ENCODE peak calls at places on chromosome 7, in eight cellular contexts. O, R, N, D, J, H, I and Q are unnamed samples.

GRCh38 chr7:1883031-1883761 is 213.1 kb downstream of the ELFN1 start:
- DNase-seq in N (no peak), H (no peak), O (no peak), D (peak), J (no peak), R (peak), I (no peak), Q (peak)

GRCh38 chr7:85023066-85023687 is 163.7 kb downstream of the SEMA3D start:
- DNase-seq in O (no peak), D (peak), H (no peak), J (no peak), I (peak), N (no peak), R (no peak), Q (peak)

GRCh38 chr7:30437823-30438574 is 40.6 kb downstream of the NOD1 start:
- DNase-seq in J (no peak), D (no peak), H (no peak), I (no peak), N (no peak), R (no peak), O (no peak), Q (no peak)

GRCh38 chr7:122726881-122727280 is 24.2 kb upstream of the RNF148 start:
- DNase-seq in D (no peak), I (no peak), J (no peak), O (no peak), R (no peak), H (no peak), N (no peak), Q (no peak)

GRCh38 chr7:74030861-74031260 is 2.9 kb downstream of the ELN start:
- DNase-seq in J (no peak), O (no peak), H (no peak), R (no peak), N (no peak), D (no peak), I (no peak), Q (no peak)

GRCh38 chr7:107564553-107565298 is 955 bp downstream of the DUS4L start:
- DNase-seq in R (no peak), O (no peak), N (no peak), I (peak), H (no peak), D (peak), J (no peak), Q (peak)

GRCh38 chr7:155289107-155289506 is 8.6 kb upstream of the INSIG1 start:
- DNase-seq in J (no peak), D (no peak), H (no peak), N (no peak), R (peak), I (no peak), O (no peak), Q (no peak)

GRCh38 chr7:106987777-106988176 is 56.7 kb upstream of the PRKAR2B start:
- DNase-seq in I (no peak), N (no peak), J (no peak), O (no peak), R (no peak), D (no peak), H (no peak), Q (no peak)

GRCh38 chr7:50303082-50303893 is 1.2 kb upstream of the IKZF1 start:
- DNase-seq in H (no peak), D (no peak), J (no peak), I (peak), O (no peak), R (no peak), N (no peak), Q (no peak)

GRCh38 chr7:2063562-2064360 is 169.0 kb downstream of the MAD1L1 start:
- DNase-seq in I (no peak), O (no peak), N (peak), J (no peak), H (no peak), D (no peak), R (peak), Q (peak)

GRCh38 chr7:158428842-158429753 is 158.5 kb downstream of the PTPRN2 start:
- DNase-seq in H (no peak), I (no peak), R (no peak), O (no peak), N (no peak), D (no peak), J (no peak), Q (no peak)

GRCh38 chr7:93551063-93551895 is 23.2 kb downstream of the CALCR start:
- DNase-seq in O (no peak), I (peak), N (no peak), R (no peak), H (no peak), D (peak), J (no peak), Q (peak)

GRCh38 chr7:154912921-154913644 is 89.8 kb downstream of the PAXIP1 start:
- DNase-seq in O (no peak), N (no peak), R (no peak), J (no peak), H (no peak), I (no peak), D (no peak), Q (no peak)

GRCh38 chr7:158309844-158310763 is 277.5 kb downstream of the PTPRN2 start:
- DNase-seq in J (no peak), O (no peak), D (no peak), R (no peak), I (no peak), H (no peak), N (no peak), Q (no peak)

GRCh38 chr7:157279973-157280841 is 56.6 kb upstream of the DNAJB6 start:
- DNase-seq in D (no peak), J (no peak), I (peak), N (no peak), O (no peak), H (no peak), R (no peak), Q (no peak)

GRCh38 chr7:22193361-22194016 is 163.5 kb downstream of the RAPGEF5 start:
- DNase-seq in N (peak), O (no peak), D (peak), R (peak), I (no peak), H (no peak), J (no peak), Q (no peak)

GRCh38 chr7:117010375-117011133 is 57.3 kb downstream of the ST7 start:
- DNase-seq in H (no peak), I (no peak), J (no peak), N (no peak), O (no peak), D (no peak), R (no peak), Q (no peak)

GRCh38 chr7:45983720-45984032 is 62.6 kb upstream of the IGFBP3 start:
- DNase-seq in J (no peak), I (no peak), D (no peak), N (no peak), R (no peak), O (no peak), H (no peak), Q (no peak)

GRCh38 chr7:98133621-98134266 is 27.1 kb downstream of the LMTK2 start:
- DNase-seq in H (no peak), I (no peak), O (no peak), N (no peak), D (peak), R (no peak), J (no peak), Q (peak)

GRCh38 chr7:18087031-18087686 is 59.5 kb upstream of the PRPS1L1 start:
- DNase-seq in N (no peak), O (no peak), H (no peak), J (no peak), I (peak), R (peak), D (no peak), Q (no peak)

GRCh38 chr7:159040912-159041711 is 103.6 kb downstream of the VIPR2 start:
- DNase-seq in H (no peak), D (no peak), O (no peak), I (no peak), N (no peak), J (no peak), R (peak), Q (no peak)

GRCh38 chr7:115850774-115851173 is 179.8 kb downstream of the TFEC start:
- DNase-seq in R (no peak), I (no peak), N (no peak), D (no peak), O (no peak), J (no peak), H (no peak), Q (no peak)

GRCh38 chr7:11858668-11859302 is 26.8 kb upstream of the THSD7A start:
- DNase-seq in H (no peak), D (no peak), R (no peak), I (peak), N (no peak), O (no peak), J (no peak), Q (no peak)

GRCh38 chr7:76356823-76357222 is 2.0 kb downstream of the YWHAG start:
- DNase-seq in D (peak), H (no peak), R (no peak), N (no peak), J (no peak), O (peak), I (peak), Q (no peak)

GRCh38 chr7:13988765-13989137 is 715 bp downstream of the ETV1 start:
- DNase-seq in J (no peak), R (peak), H (no peak), O (no peak), D (no peak), I (peak), N (no peak), Q (no peak)

GRCh38 chr7:137920637-137921473 is 74.1 kb upstream of the DGKI start:
- DNase-seq in R (no peak), H (no peak), N (no peak), O (no peak), I (no peak), J (no peak), D (no peak), Q (no peak)

GRCh38 chr7:37973915-37974314 is 53.5 kb downstream of the EPDR1 start:
- DNase-seq in I (no peak), J (no peak), D (no peak), R (no peak), O (no peak), H (no peak), N (no peak), Q (no peak)

GRCh38 chr7:25255603-25256320 is 27.5 kb upstream of the NPVF start:
- DNase-seq in H (no peak), N (no peak), J (no peak), D (no peak), R (no peak), O (no peak), I (no peak), Q (no peak)

GRCh38 chr7:32378991-32379390 is 111.2 kb downstream of the LSM5 start:
- DNase-seq in R (no peak), I (peak), D (no peak), O (no peak), H (no peak), J (no peak), N (no peak), Q (no peak)

GRCh38 chr7:84677386-84677785 is 482.8 kb upstream of the SEMA3A start:
- DNase-seq in J (no peak), D (no peak), H (no peak), I (no peak), N (no peak), O (peak), R (no peak), Q (no peak)

GRCh38 chr7:130385600-130386066 is 5.3 kb downstream of the CPA1 start:
- DNase-seq in D (no peak), N (no peak), O (peak), R (no peak), H (no peak), J (no peak), I (no peak), Q (no peak)

GRCh38 chr7:102063736-102064135 is 222.9 kb upstream of the SH2B2 start:
- DNase-seq in O (no peak), H (no peak), N (no peak), I (no peak), D (peak), J (no peak), R (peak), Q (peak)

GRCh38 chr7:29345590-29345989 is 151.0 kb downstream of the CHN2 start:
- DNase-seq in O (no peak), J (peak), R (no peak), I (peak), N (peak), D (no peak), H (no peak), Q (peak)

GRCh38 chr7:23273141-23273599 is 26.0 kb upstream of the MALSU1 start:
- DNase-seq in H (peak), J (peak), N (peak), R (peak), D (peak), O (peak), I (peak), Q (peak)